ENCODE peak calls at places on chromosomes 13 and 19, in ten cellular contexts. One of them, this sample, is unnamed.

GRCh38 chr13:36370108-36370429 is 23.9 kb upstream of the SPART start:
- ATAC-seq in heart left ventricle: peak; percentile 68
- ATAC-seq in K562: no peak
- ATAC-seq in HCT116: no peak
- ATAC-seq in body of pancreas: no peak
- ATAC-seq in A549: no peak
- ATAC-seq in GM12878: no peak
- ATAC-seq in gastrocnemius medialis: no peak
- ATAC-seq in right lobe of liver: no peak
- ATAC-seq in IMR-90: no peak
- ATAC-seq in this sample: no peak

GRCh38 chr13:106609116-106609515 is 41.2 kb upstream of the ARGLU1 start:
- ATAC-seq in GM12878: no peak
- ATAC-seq in gastrocnemius medialis: no peak
- ATAC-seq in HCT116: no peak
- ATAC-seq in right lobe of liver: no peak
- ATAC-seq in IMR-90: no peak
- ATAC-seq in K562: no peak
- ATAC-seq in heart left ventricle: no peak
- ATAC-seq in A549: no peak
- ATAC-seq in body of pancreas: no peak
- ATAC-seq in this sample: no peak

GRCh38 chr13:76161143-76161542 is 525.0 kb downstream of the LMO7 start:
- ATAC-seq in gastrocnemius medialis: peak; percentile 55
- ATAC-seq in heart left ventricle: peak; percentile 62
- ATAC-seq in K562: no peak
- ATAC-seq in HCT116: no peak
- ATAC-seq in A549: no peak
- ATAC-seq in body of pancreas: no peak
- ATAC-seq in GM12878: no peak
- ATAC-seq in IMR-90: peak; percentile 62
- ATAC-seq in right lobe of liver: no peak
- ATAC-seq in this sample: peak; percentile 13

GRCh38 chr19:18746393-18747167 is 44.5 kb downstream of the COMP start:
- ATAC-seq in body of pancreas: no peak
- ATAC-seq in HCT116: no peak
- ATAC-seq in K562: no peak
- ATAC-seq in GM12878: no peak
- ATAC-seq in gastrocnemius medialis: no peak
- ATAC-seq in right lobe of liver: no peak
- ATAC-seq in heart left ventricle: no peak
- ATAC-seq in A549: no peak
- ATAC-seq in IMR-90: no peak
- ATAC-seq in this sample: no peak

GRCh38 chr19:35295792-35296462 is 4.0 kb downstream of the MAG start:
- ATAC-seq in IMR-90: no peak
- ATAC-seq in right lobe of liver: no peak
- ATAC-seq in GM12878: peak; percentile 80
- ATAC-seq in HCT116: no peak
- ATAC-seq in gastrocnemius medialis: no peak
- ATAC-seq in heart left ventricle: no peak
- ATAC-seq in A549: peak; percentile 15
- ATAC-seq in K562: peak; percentile 47
- ATAC-seq in body of pancreas: no peak
- ATAC-seq in this sample: no peak

GRCh38 chr13:40583738-40584137 is 82.7 kb downstream of the FOXO1 start:
- ATAC-seq in K562: no peak
- ATAC-seq in GM12878: no peak
- ATAC-seq in right lobe of liver: no peak
- ATAC-seq in HCT116: no peak
- ATAC-seq in heart left ventricle: no peak
- ATAC-seq in body of pancreas: no peak
- ATAC-seq in IMR-90: no peak
- ATAC-seq in A549: no peak
- ATAC-seq in gastrocnemius medialis: no peak
- ATAC-seq in this sample: no peak

GRCh38 chr19:44939668-44940067 is 2.4 kb upstream of the APOC4 start:
- ATAC-seq in body of pancreas: no peak
- ATAC-seq in A549: no peak
- ATAC-seq in gastrocnemius medialis: no peak
- ATAC-seq in right lobe of liver: peak; percentile 32
- ATAC-seq in HCT116: no peak
- ATAC-seq in K562: no peak
- ATAC-seq in GM12878: no peak
- ATAC-seq in IMR-90: no peak
- ATAC-seq in heart left ventricle: no peak
- ATAC-seq in this sample: no peak

GRCh38 chr13:40796649-40797048 is 7.2 kb downstream of the SLC25A15 start:
- ATAC-seq in IMR-90: no peak
- ATAC-seq in right lobe of liver: no peak
- ATAC-seq in body of pancreas: no peak
- ATAC-seq in GM12878: no peak
- ATAC-seq in K562: no peak
- ATAC-seq in heart left ventricle: no peak
- ATAC-seq in gastrocnemius medialis: no peak
- ATAC-seq in HCT116: no peak
- ATAC-seq in A549: no peak
- ATAC-seq in this sample: no peak

GRCh38 chr13:31882794-31883193 is 143.5 kb downstream of the RXFP2 start:
- ATAC-seq in GM12878: peak; percentile 37
- ATAC-seq in A549: no peak
- ATAC-seq in IMR-90: no peak
- ATAC-seq in gastrocnemius medialis: no peak
- ATAC-seq in HCT116: no peak
- ATAC-seq in body of pancreas: no peak
- ATAC-seq in right lobe of liver: no peak
- ATAC-seq in K562: no peak
- ATAC-seq in heart left ventricle: no peak
- ATAC-seq in this sample: no peak

GRCh38 chr19:32053366-32053765 is 292.0 kb upstream of the ZNF507 start:
- ATAC-seq in A549: no peak
- ATAC-seq in GM12878: no peak
- ATAC-seq in right lobe of liver: no peak
- ATAC-seq in IMR-90: no peak
- ATAC-seq in gastrocnemius medialis: no peak
- ATAC-seq in heart left ventricle: no peak
- ATAC-seq in K562: no peak
- ATAC-seq in HCT116: no peak
- ATAC-seq in body of pancreas: no peak
- ATAC-seq in this sample: no peak

GRCh38 chr19:2494084-2494446 is 18.1 kb downstream of the GADD45B start:
- ATAC-seq in IMR-90: peak; percentile 7
- ATAC-seq in K562: no peak
- ATAC-seq in body of pancreas: no peak
- ATAC-seq in HCT116: no peak
- ATAC-seq in right lobe of liver: no peak
- ATAC-seq in heart left ventricle: no peak
- ATAC-seq in gastrocnemius medialis: no peak
- ATAC-seq in GM12878: no peak
- ATAC-seq in A549: peak; percentile 21
- ATAC-seq in this sample: no peak

GRCh38 chr13:26557393-26558073 is at the start of gene WASF3:
- ATAC-seq in body of pancreas: peak; percentile 97
- ATAC-seq in IMR-90: peak; percentile 95
- ATAC-seq in heart left ventricle: peak; percentile 100
- ATAC-seq in GM12878: peak; percentile 64
- ATAC-seq in right lobe of liver: peak; percentile 99
- ATAC-seq in A549: peak; percentile 94
- ATAC-seq in K562: peak; percentile 100
- ATAC-seq in gastrocnemius medialis: peak; percentile 92
- ATAC-seq in HCT116: peak; percentile 98
- ATAC-seq in this sample: peak; percentile 97

DNA sequence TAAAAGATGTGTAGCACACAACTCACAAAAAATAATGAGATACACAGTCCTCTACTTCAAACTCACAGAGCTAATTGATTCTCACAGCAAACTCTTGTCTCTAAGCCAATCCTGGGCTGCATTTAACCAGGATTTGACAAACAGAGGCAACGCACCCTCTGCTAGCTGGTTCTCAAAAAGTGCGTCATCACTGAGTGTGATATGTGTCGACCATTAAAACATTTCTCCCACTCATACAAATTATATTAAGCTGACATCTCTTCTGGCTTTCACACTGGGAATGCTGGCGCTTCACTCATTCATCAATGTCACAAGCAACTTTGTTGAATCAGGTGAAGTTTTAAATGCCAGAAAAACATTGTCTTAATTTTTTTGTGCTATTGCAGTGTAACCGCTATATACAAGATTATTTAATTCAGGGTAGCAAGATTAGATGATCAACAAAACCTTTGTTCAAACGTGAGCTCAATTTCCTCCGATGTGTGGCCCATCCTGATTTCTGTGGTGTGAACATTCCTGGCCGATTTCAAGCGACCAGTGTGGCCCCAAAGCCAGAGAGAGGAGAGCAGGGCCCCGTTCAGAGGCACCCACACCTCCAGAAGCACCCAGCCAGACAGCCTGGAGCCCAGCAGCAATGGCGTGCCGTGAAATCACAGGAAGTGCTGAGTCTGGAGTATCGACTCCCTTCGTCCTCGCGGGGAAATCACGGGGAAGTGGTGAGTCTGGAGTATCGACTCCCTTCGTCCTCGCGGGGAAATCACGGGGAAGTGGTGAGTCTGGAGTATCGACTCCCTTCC is 49.4 kb downstream of the RASA3 start:
- ATAC-seq in heart left ventricle: no peak
- ATAC-seq in A549: no peak
- ATAC-seq in right lobe of liver: no peak
- ATAC-seq in K562: no peak
- ATAC-seq in HCT116: no peak
- ATAC-seq in IMR-90: no peak
- ATAC-seq in GM12878: no peak
- ATAC-seq in gastrocnemius medialis: no peak
- ATAC-seq in body of pancreas: no peak
- ATAC-seq in this sample: no peak
- TF ChIP-seq CTCF in heart left ventricle: no peak
- TF ChIP-seq CTCF in A549: no peak
- TF ChIP-seq CTCF in right lobe of liver: no peak
- TF ChIP-seq CTCF in K562: no peak
- TF ChIP-seq CTCF in HCT116: no peak
- TF ChIP-seq CTCF in IMR-90: no peak
- TF ChIP-seq CTCF in GM12878: no peak
- TF ChIP-seq CTCF in gastrocnemius medialis: no peak
- TF ChIP-seq CTCF in body of pancreas: no peak
- TF ChIP-seq CTCF in this sample: no peak

DNA sequence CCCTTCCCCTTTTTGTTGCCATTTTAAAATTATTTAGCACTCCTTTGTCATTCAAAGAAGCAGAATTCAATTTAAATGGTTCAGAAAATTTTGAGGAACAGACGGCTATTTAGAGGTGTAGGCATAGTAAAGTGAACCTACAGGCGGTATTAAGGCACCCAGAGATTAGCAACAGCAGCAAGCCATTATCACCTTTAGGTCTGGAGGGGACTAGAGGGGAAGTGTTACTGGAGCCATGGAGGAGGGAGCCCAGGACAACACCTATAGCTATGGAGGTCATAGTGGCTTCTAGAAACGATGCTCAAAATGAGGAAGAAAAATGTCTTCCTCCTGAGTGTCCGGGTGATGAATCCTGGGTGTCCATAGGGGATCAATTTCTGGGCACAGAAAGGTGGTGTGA is 25.8 kb upstream of the MBNL2 start:
- ATAC-seq in K562: peak; percentile 18
- ATAC-seq in body of pancreas: no peak
- ATAC-seq in gastrocnemius medialis: no peak
- ATAC-seq in HCT116: no peak
- ATAC-seq in GM12878: no peak
- ATAC-seq in IMR-90: no peak
- ATAC-seq in A549: no peak
- ATAC-seq in right lobe of liver: no peak
- ATAC-seq in heart left ventricle: no peak
- ATAC-seq in this sample: no peak
- TF ChIP-seq POLR2A in K562: no peak
- TF ChIP-seq POLR2A in body of pancreas: no peak
- TF ChIP-seq POLR2A in gastrocnemius medialis: no peak
- TF ChIP-seq POLR2A in HCT116: no peak
- TF ChIP-seq POLR2A in GM12878: no peak
- TF ChIP-seq POLR2A in IMR-90: no peak
- TF ChIP-seq POLR2A in A549: no peak
- TF ChIP-seq POLR2A in right lobe of liver: no peak
- TF ChIP-seq POLR2A in heart left ventricle: no peak
- TF ChIP-seq POLR2A in this sample: no peak

GRCh38 chr13:94344126-94344863 is 135.2 kb downstream of the DCT start:
- ATAC-seq in A549: no peak
- ATAC-seq in right lobe of liver: peak; percentile 51
- ATAC-seq in IMR-90: peak; percentile 70
- ATAC-seq in GM12878: no peak
- ATAC-seq in body of pancreas: no peak
- ATAC-seq in gastrocnemius medialis: no peak
- ATAC-seq in HCT116: no peak
- ATAC-seq in K562: no peak
- ATAC-seq in heart left ventricle: peak; percentile 56
- ATAC-seq in this sample: no peak
- H3K9me3 ChIP-seq in A549: no peaks in the 10 kb centered on the region
- H3K9me3 ChIP-seq in right lobe of liver: no peaks in the 10 kb centered on the region
- H3K9me3 ChIP-seq in IMR-90: no peaks in the 10 kb centered on the region
- H3K9me3 ChIP-seq in GM12878: no peaks in the 10 kb centered on the region
- H3K9me3 ChIP-seq in body of pancreas: no peaks in the 10 kb centered on the region
- H3K9me3 ChIP-seq in gastrocnemius medialis: no peaks in the 10 kb centered on the region
- H3K9me3 ChIP-seq in HCT116: no peaks in the 10 kb centered on the region
- H3K9me3 ChIP-seq in K562: no peaks in the 10 kb centered on the region
- H3K9me3 ChIP-seq in heart left ventricle: no peaks in the 10 kb centered on the region
- H3K9me3 ChIP-seq in this sample: no peaks in the 10 kb centered on the region

DNA sequence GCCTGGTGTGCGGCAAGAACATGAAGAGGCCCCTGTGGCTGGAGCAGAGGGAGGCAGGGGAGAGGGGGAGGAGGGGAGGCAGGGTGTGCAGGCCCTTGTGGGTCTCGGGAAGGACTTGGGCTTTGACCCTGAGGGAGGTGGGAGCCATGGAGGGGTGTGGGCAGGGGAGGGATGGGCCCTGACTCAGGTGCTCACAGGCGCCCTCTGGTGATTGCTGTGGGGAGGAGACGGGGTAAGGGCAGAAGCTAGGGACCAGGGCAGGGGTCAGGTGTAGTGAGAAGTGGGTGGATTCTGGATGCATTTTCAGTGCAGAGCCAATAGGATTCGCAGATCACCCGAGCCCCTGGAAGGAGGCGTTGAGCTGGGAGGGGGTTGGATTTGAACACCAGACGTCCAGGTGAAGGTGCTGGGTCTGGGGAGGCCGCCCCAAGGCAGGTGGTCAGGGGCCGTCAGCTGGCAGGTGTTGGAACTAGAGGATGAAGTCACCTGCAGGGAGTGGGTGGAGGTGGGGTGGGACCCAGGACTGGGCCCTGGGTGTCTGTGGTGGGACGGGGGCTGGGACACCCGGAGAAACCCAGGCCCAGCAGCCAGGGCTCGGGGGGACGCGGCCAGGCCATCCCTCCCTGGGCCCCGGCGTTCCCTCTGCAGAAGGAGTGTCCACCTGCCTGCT is 185.4 kb downstream of the KDM4B start:
- ATAC-seq in body of pancreas: peak; percentile 36
- ATAC-seq in K562: peak; percentile 95
- ATAC-seq in right lobe of liver: peak; percentile 56
- ATAC-seq in GM12878: peak; percentile 92
- ATAC-seq in heart left ventricle: peak; percentile 27
- ATAC-seq in A549: peak; percentile 64
- ATAC-seq in IMR-90: peak; percentile 48
- ATAC-seq in gastrocnemius medialis: no peak
- ATAC-seq in HCT116: peak; percentile 94
- ATAC-seq in this sample: no peak
- TF ChIP-seq CTCF in body of pancreas: peak; percentile 22
- TF ChIP-seq CTCF in K562: peak; percentile 65
- TF ChIP-seq CTCF in right lobe of liver: peak; percentile 23
- TF ChIP-seq CTCF in GM12878: peak; percentile 48
- TF ChIP-seq CTCF in heart left ventricle: peak; percentile 34
- TF ChIP-seq CTCF in A549: peak; percentile 41
- TF ChIP-seq CTCF in IMR-90: peak; percentile 45
- TF ChIP-seq CTCF in gastrocnemius medialis: peak; percentile 53
- TF ChIP-seq CTCF in HCT116: no peak
- TF ChIP-seq CTCF in this sample: no peak

GRCh38 chr19:1020868-1021425 is at the start of gene TMEM259:
- ATAC-seq in A549: peak; percentile 89
- ATAC-seq in right lobe of liver: peak; percentile 92
- ATAC-seq in K562: peak; percentile 90
- ATAC-seq in heart left ventricle: peak; percentile 90
- ATAC-seq in IMR-90: peak; percentile 93
- ATAC-seq in body of pancreas: peak; percentile 91
- ATAC-seq in GM12878: peak; percentile 86
- ATAC-seq in HCT116: peak; percentile 82
- ATAC-seq in gastrocnemius medialis: peak; percentile 79
- ATAC-seq in this sample: peak; percentile 92
- TF ChIP-seq POLR2A in A549: peak; percentile 54
- TF ChIP-seq POLR2A in right lobe of liver: peak; percentile 89
- TF ChIP-seq POLR2A in K562: no peak
- TF ChIP-seq POLR2A in heart left ventricle: no peak
- TF ChIP-seq POLR2A in IMR-90: no peak
- TF ChIP-seq POLR2A in body of pancreas: no peak
- TF ChIP-seq POLR2A in GM12878: peak; percentile 82
- TF ChIP-seq POLR2A in HCT116: no peak
- TF ChIP-seq POLR2A in gastrocnemius medialis: peak; percentile 77
- TF ChIP-seq POLR2A in this sample: peak; percentile 77